ENCODE peak calls at places on chromosome 12, in six cellular contexts. P, W, E, T, R and F are unnamed samples.
A peak's percentile ranks its signal among the peaks of the same experiment; 100 is the strongest.

GRCh38 chr12:58302487-58303011 is 361.2 kb downstream of the ATP23 start:
- DNase-seq in P (no peak), W (no peak), E (no peak), T (no peak), R (peak; percentile 2), F (no peak)

GRCh38 chr12:537772-538171 is 78.0 kb downstream of the B4GALNT3 start:
- DNase-seq in P (no peak), W (no peak), E (no peak), T (peak; percentile 92), R (no peak), F (no peak)

GRCh38 chr12:109710747-109711595 is 2.7 kb upstream of the FAM222A start:
- DNase-seq in P (no peak), W (peak; percentile 61), E (no peak), T (peak; percentile 66), R (no peak), F (no peak)

GRCh38 chr12:131046813-131047788 is 93.4 kb downstream of the ADGRD1 start:
- DNase-seq in P (no peak), W (no peak), E (no peak), T (no peak), R (no peak), F (peak; percentile 16)

GRCh38 chr12:84701966-84702365 is 210.6 kb downstream of the SLC6A15 start:
- DNase-seq in P (no peak), W (no peak), E (no peak), T (peak; percentile 34), R (no peak), F (no peak)

GRCh38 chr12:77847665-77848431 is 17.2 kb downstream of the NAV3 start:
- DNase-seq in P (no peak), W (peak; percentile 94), E (peak; percentile 27), T (peak; percentile 98), R (no peak), F (no peak)

GRCh38 chr12:90015228-90015627 is 306.6 kb upstream of the ATP2B1 start:
- DNase-seq in P (no peak), W (no peak), E (no peak), T (peak; percentile 61), R (no peak), F (no peak)

GRCh38 chr12:6018265-6018664 is 73.2 kb upstream of the ANO2 start:
- DNase-seq in P (no peak), W (no peak), E (no peak), T (no peak), R (no peak), F (no peak)

GRCh38 chr12:108532061-108532848 is 17.2 kb downstream of the FICD start:
- DNase-seq in P (no peak), W (no peak), E (no peak), T (no peak), R (peak; percentile 17), F (no peak)

GRCh38 chr12:64672925-64673409 is 62.7 kb downstream of the RASSF3 start:
- DNase-seq in P (peak; percentile 47), W (no peak), E (no peak), T (peak; percentile 45), R (peak; percentile 48), F (peak; percentile 61)

GRCh38 chr12:58288191-58288590 is 346.8 kb downstream of the ATP23 start:
- DNase-seq in P (no peak), W (no peak), E (no peak), T (no peak), R (no peak), F (no peak)

GRCh38 chr12:65517656-65518210 is 239.2 kb downstream of the MSRB3 start:
- DNase-seq in P (no peak), W (no peak), E (no peak), T (no peak), R (no peak), F (no peak)

GRCh38 chr12:131482686-131483085 is 228.2 kb upstream of the SFSWAP start:
- DNase-seq in P (no peak), W (no peak), E (no peak), T (no peak), R (no peak), F (no peak)

GRCh38 chr12:3535431-3535841 is 44.4 kb downstream of the PRMT8 start:
- DNase-seq in P (no peak), W (no peak), E (no peak), T (no peak), R (no peak), F (no peak)